ENCODE peak calls at places on chromosomes 2 and 18, in nine cellular contexts. Q is RKO; D is posterior cingulate gyrus; W is transverse colon; M is effector memory CD8-positive, alpha-beta T cell; R is A549; S is right lobe of liver; E is activated gamma-delta T cell treated with Interleukin-2 at 50 U/mL for 16 hours; U is effector CD8-positive, alpha-beta T cell. K is an unnamed sample.

GRCh38 chr2:130759906-130760753 is 4.8 kb downstream of the AMER3 start:
- DNase-seq in W (no peak), E (no peak), U (no peak), M (no peak), Q (no peak), R (no peak), D (no peak), S (no peak), K (no peak)

GRCh38 chr18:62697636-62698035 is 17.7 kb upstream of the PHLPP1 start:
- DNase-seq in E (no peak), D (no peak), R (no peak), S (no peak), Q (no peak), M (no peak), W (no peak), U (no peak), K (no peak)

GRCh38 chr2:231393149-231394131 is 2.1 kb upstream of the B3GNT7 start:
- DNase-seq in W (no peak), U (no peak), Q (no peak), E (peak; percentile 54), R (no peak), M (peak; percentile 12), S (no peak), D (no peak), K (no peak)

GRCh38 chr2:25521665-25522387 is 151.6 kb downstream of the DTNB start:
- DNase-seq in M (peak; percentile 58), S (no peak), Q (peak; percentile 76), E (peak; percentile 41), W (no peak), D (no peak), R (peak; percentile 28), U (no peak), K (no peak)

GRCh38 chr2:179837408-179837807 is 24.0 kb downstream of the ZNF385B start:
- DNase-seq in E (no peak), Q (peak; percentile 43), W (no peak), U (no peak), M (no peak), S (no peak), R (no peak), D (no peak), K (no peak)

GRCh38 chr2:207163815-207164747 is 1.7 kb downstream of the KLF7 start:
- DNase-seq in S (peak; percentile 70), M (no peak), D (peak; percentile 53), R (peak; percentile 21), Q (no peak), E (no peak), W (peak; percentile 52), U (peak; percentile 1), K (peak; percentile 85)

GRCh38 chr2:177148477-177149154 is 64.0 kb upstream of the HNRNPA3 start:
- DNase-seq in S (peak; percentile 84), E (peak; percentile 69), Q (peak; percentile 60), R (peak; percentile 61), D (peak; percentile 72), U (peak; percentile 54), M (peak; percentile 79), W (peak; percentile 84), K (peak; percentile 40)

GRCh38 chr18:39773656-39774055 is 2181.4 kb upstream of the PIK3C3 start:
- DNase-seq in W (no peak), S (no peak), R (no peak), Q (no peak), M (no peak), E (no peak), U (no peak), D (no peak), K (no peak)

GRCh38 chr18:31943895-31944816 is 1.2 kb upstream of the TRAPPC8 start:
- DNase-seq in S (no peak), U (no peak), E (no peak), W (no peak), M (no peak), Q (peak; percentile 60), D (no peak), R (no peak), K (no peak)

GRCh38 chr18:46070683-46071614 is 1.1 kb downstream of the PSTPIP2 start:
- DNase-seq in E (no peak), S (peak; percentile 49), D (no peak), R (no peak), U (no peak), M (no peak), Q (no peak), W (no peak), K (no peak)

GRCh38 chr2:101479328-101479727 is 4.4 kb upstream of the RFX8 start:
- DNase-seq in Q (no peak), D (no peak), E (no peak), W (no peak), M (no peak), R (no peak), U (no peak), S (no peak), K (no peak)

GRCh38 chr2:12619975-12620374 is 96.8 kb upstream of the TRIB2 start:
- DNase-seq in Q (no peak), R (no peak), W (no peak), D (no peak), U (no peak), M (no peak), S (no peak), E (no peak), K (no peak)

GRCh38 chr2:229129738-229130371 is 141.2 kb downstream of the PID1 start:
- DNase-seq in U (no peak), Q (no peak), D (no peak), W (peak; percentile 74), M (no peak), E (no peak), R (no peak), S (no peak), K (no peak)

GRCh38 chr2:101699939-101700442 is 2.5 kb downstream of the MAP4K4 start:
- DNase-seq in R (peak; percentile 23), S (no peak), W (no peak), M (no peak), Q (peak; percentile 48), D (no peak), E (no peak), U (no peak), K (no peak)

GRCh38 chr2:5183031-5183430 is 509.2 kb upstream of the SOX11 start:
- DNase-seq in R (no peak), W (no peak), S (no peak), M (no peak), Q (no peak), D (no peak), E (no peak), U (no peak), K (no peak)

GRCh38 chr18:50099725-50100414 is 95.1 kb downstream of the MYO5B start:
- DNase-seq in W (no peak), M (no peak), R (no peak), D (no peak), E (no peak), Q (peak; percentile 63), S (no peak), U (no peak), K (no peak)

GRCh38 chr2:39696072-39696471 is 30.4 kb downstream of the TMEM178A start:
- DNase-seq in M (no peak), S (no peak), W (no peak), Q (no peak), R (no peak), D (no peak), E (no peak), U (no peak), K (no peak)

GRCh38 chr2:100352511-100352910 is 30.2 kb upstream of the LONRF2 start:
- DNase-seq in R (no peak), Q (no peak), M (no peak), U (no peak), W (no peak), S (no peak), E (no peak), D (no peak), K (no peak)

GRCh38 chr2:20313659-20314058 is 37.0 kb downstream of the PUM2 start:
- DNase-seq in M (no peak), S (no peak), U (no peak), E (no peak), D (no peak), R (no peak), Q (peak; percentile 47), W (no peak), K (no peak)

GRCh38 chr18:48918156-48918555 is 32.6 kb downstream of the SMAD7 start:
- DNase-seq in W (no peak), R (no peak), U (no peak), S (peak; percentile 20), E (no peak), M (no peak), D (no peak), Q (no peak), K (no peak)

GRCh38 chr18:79890638-79891037 is 60.8 kb downstream of the SLC66A2 start:
- DNase-seq in W (no peak), U (no peak), D (no peak), M (no peak), E (no peak), R (no peak), S (no peak), Q (no peak), K (no peak)

GRCh38 chr2:206585335-206585734 is 57.0 kb upstream of the FAM237A start:
- DNase-seq in U (no peak), E (no peak), D (no peak), S (no peak), M (no peak), R (no peak), W (no peak), Q (no peak), K (no peak)

GRCh38 chr2:46552528-46552927 is 73.2 kb downstream of the TMEM247 start:
- DNase-seq in U (no peak), R (no peak), W (no peak), M (no peak), Q (no peak), D (no peak), S (no peak), E (no peak), K (no peak)

GRCh38 chr2:124476291-124476690 is 451.2 kb downstream of the CNTNAP5 start:
- DNase-seq in S (no peak), M (no peak), D (no peak), W (no peak), E (no peak), R (no peak), U (no peak), Q (no peak), K (no peak)

GRCh38 chr18:54127759-54128378 is 96.6 kb downstream of the MBD2 start:
- DNase-seq in W (no peak), R (peak; percentile 13), M (no peak), E (no peak), S (no peak), U (no peak), Q (peak; percentile 59), D (peak; percentile 34), K (peak; percentile 46)

GRCh38 chr2:26801342-26801741 is 15.5 kb downstream of the CENPA start:
- DNase-seq in E (no peak), W (no peak), U (no peak), S (no peak), Q (no peak), R (no peak), M (no peak), D (no peak), K (no peak)

GRCh38 chr2:10245021-10245420 is 57.7 kb upstream of the HPCAL1 start:
- DNase-seq in E (no peak), S (peak; percentile 17), U (no peak), D (no peak), R (no peak), W (no peak), M (no peak), Q (no peak), K (no peak)

GRCh38 chr2:181570833-181571661 is 85.9 kb downstream of the CERKL start:
- DNase-seq in S (no peak), R (no peak), U (no peak), D (no peak), M (no peak), E (no peak), W (no peak), Q (peak; percentile 22), K (no peak)

K was measured in hippocampal formation.